ENCODE peak calls at places on chromosomes 13 and 19, in four cellular contexts. One of them, this sample, is unnamed.

GRCh38 chr19:5128251-5128931 is 159.5 kb downstream of the KDM4B start:
- DNase-seq in H1: no peak
- DNase-seq in HL-60: no peak
- DNase-seq in uterus: peak
- DNase-seq in this sample: peak

GRCh38 chr19:7645159-7645558 is 8.2 kb downstream of the STXBP2 start:
- DNase-seq in H1: no peak
- DNase-seq in HL-60: peak
- DNase-seq in uterus: no peak
- DNase-seq in this sample: no peak

GRCh38 chr13:101520672-101521071 is 68.2 kb downstream of the ITGBL1 start:
- DNase-seq in H1: no peak
- DNase-seq in HL-60: no peak
- DNase-seq in uterus: no peak
- DNase-seq in this sample: no peak

GRCh38 chr19:40614595-40615411 is 13.6 kb downstream of the LTBP4 start:
- DNase-seq in H1: peak
- DNase-seq in HL-60: no peak
- DNase-seq in uterus: peak
- DNase-seq in this sample: peak

GRCh38 chr13:113666324-113666660 is 727 bp upstream of the GRK1 start:
- DNase-seq in H1: no peak
- DNase-seq in HL-60: no peak
- DNase-seq in uterus: peak
- DNase-seq in this sample: peak

GRCh38 chr19:22601906-22602630 is 32.1 kb upstream of the ZNF492 start:
- DNase-seq in H1: no peak
- DNase-seq in HL-60: no peak
- DNase-seq in uterus: no peak
- DNase-seq in this sample: no peak

GRCh38 chr19:35090795-35091214 is 24.8 kb upstream of the FXYD3 start:
- DNase-seq in H1: peak
- DNase-seq in HL-60: no peak
- DNase-seq in uterus: no peak
- DNase-seq in this sample: no peak

GRCh38 chr19:45670670-45671453 is 2.8 kb downstream of the GIPR start:
- DNase-seq in H1: peak
- DNase-seq in HL-60: peak
- DNase-seq in uterus: peak
- DNase-seq in this sample: no peak

GRCh38 chr13:77492982-77493381 is 42.5 kb upstream of the SCEL start:
- DNase-seq in H1: no peak
- DNase-seq in HL-60: peak
- DNase-seq in uterus: no peak
- DNase-seq in this sample: no peak

GRCh38 chr13:113129921-113130750 is 7.5 kb downstream of the F10 start:
- DNase-seq in H1: no peak
- DNase-seq in HL-60: no peak
- DNase-seq in uterus: no peak
- DNase-seq in this sample: peak

GRCh38 chr13:98889419-98890079 is 88.3 kb downstream of the DOCK9 start:
- DNase-seq in H1: no peak
- DNase-seq in HL-60: no peak
- DNase-seq in uterus: no peak
- DNase-seq in this sample: no peak

GRCh38 chr19:14632286-14632685 is 42.4 kb downstream of the ADGRE3 start:
- DNase-seq in H1: no peak
- DNase-seq in HL-60: peak
- DNase-seq in uterus: no peak
- DNase-seq in this sample: no peak

GRCh38 chr19:23769691-23770468 is 11.2 kb upstream of the ZNF681 start:
- DNase-seq in H1: no peak
- DNase-seq in HL-60: no peak
- DNase-seq in uterus: no peak
- DNase-seq in this sample: no peak

GRCh38 chr19:49780861-49781260 is 14.1 kb downstream of the AP2A1 start:
- DNase-seq in H1: no peak
- DNase-seq in HL-60: no peak
- DNase-seq in uterus: no peak
- DNase-seq in this sample: no peak

GRCh38 chr19:5096536-5096935 is 127.6 kb downstream of the KDM4B start:
- DNase-seq in H1: no peak
- DNase-seq in HL-60: no peak
- DNase-seq in uterus: no peak
- DNase-seq in this sample: no peak

GRCh38 chr13:92717857-92718256 is 508.8 kb upstream of the GPC6 start:
- DNase-seq in H1: no peak
- DNase-seq in HL-60: no peak
- DNase-seq in uterus: no peak
- DNase-seq in this sample: no peak

GRCh38 chr19:41411682-41412265 is 14.2 kb downstream of the BCKDHA start:
- DNase-seq in H1: no peak
- DNase-seq in HL-60: no peak
- DNase-seq in uterus: no peak
- DNase-seq in this sample: no peak

GRCh38 chr13:34037636-34038325 is 219.8 kb downstream of the RFC3 start:
- DNase-seq in H1: no peak
- DNase-seq in HL-60: no peak
- DNase-seq in uterus: no peak
- DNase-seq in this sample: no peak

GRCh38 chr19:4524808-4525562 is 6.7 kb upstream of the PLIN4 start:
- DNase-seq in H1: peak
- DNase-seq in HL-60: peak
- DNase-seq in uterus: no peak
- DNase-seq in this sample: no peak

GRCh38 chr19:40542197-40542859 is 34.3 kb upstream of the SHKBP1 start:
- DNase-seq in H1: no peak
- DNase-seq in HL-60: no peak
- DNase-seq in uterus: peak
- DNase-seq in this sample: peak

GRCh38 chr19:45920458-45920857 is 5.9 kb upstream of the NANOS2 start:
- DNase-seq in H1: no peak
- DNase-seq in HL-60: no peak
- DNase-seq in uterus: no peak
- DNase-seq in this sample: no peak

GRCh38 chr13:46850214-46850613 is 46.6 kb downstream of the HTR2A start:
- DNase-seq in H1: no peak
- DNase-seq in HL-60: no peak
- DNase-seq in uterus: no peak
- DNase-seq in this sample: no peak

GRCh38 chr13:99953138-99953755 is 18.3 kb downstream of the ZIC5 start:
- DNase-seq in H1: no peak
- DNase-seq in HL-60: no peak
- DNase-seq in uterus: no peak
- DNase-seq in this sample: peak

GRCh38 chr13:94115054-94115453 is 364.4 kb downstream of the DCT start:
- DNase-seq in H1: no peak
- DNase-seq in HL-60: no peak
- DNase-seq in uterus: no peak
- DNase-seq in this sample: no peak

GRCh38 chr19:12194827-12195500 is 32.1 kb downstream of the ZNF136 start:
- DNase-seq in H1: no peak
- DNase-seq in HL-60: no peak
- DNase-seq in uterus: peak
- DNase-seq in this sample: peak

GRCh38 chr19:35249848-35250711 is 1.3 kb downstream of the LSR start:
- DNase-seq in H1: peak
- DNase-seq in HL-60: no peak
- DNase-seq in uterus: no peak
- DNase-seq in this sample: no peak

GRCh38 chr13:33610471-33611015 is 207.4 kb upstream of the RFC3 start:
- DNase-seq in H1: peak
- DNase-seq in HL-60: no peak
- DNase-seq in uterus: no peak
- DNase-seq in this sample: peak

DNA sequence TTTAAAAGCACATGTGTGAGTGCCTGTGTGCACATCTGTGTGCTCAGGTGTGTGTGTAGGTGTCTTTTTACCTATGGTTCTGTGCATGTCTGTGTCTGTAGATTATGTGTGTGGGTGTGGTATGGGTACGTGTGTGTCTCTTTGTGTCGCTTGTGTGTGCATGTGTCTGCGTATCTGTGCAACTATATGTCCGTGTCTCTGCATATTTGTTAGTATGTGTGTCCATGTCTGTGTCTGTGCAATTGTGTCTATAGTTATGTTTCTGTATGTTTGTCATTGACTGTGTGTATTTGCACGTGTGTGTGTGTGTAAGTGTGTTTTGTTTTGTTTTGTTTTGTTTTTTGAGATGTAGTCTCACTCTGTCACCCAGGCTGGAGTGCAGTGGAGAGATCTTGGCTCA is 7.3 kb upstream of the KCTD15 start:
- DNase-seq in H1: no peak
- DNase-seq in HL-60: no peak
- DNase-seq in uterus: no peak
- DNase-seq in this sample: no peak
- TF ChIP-seq CTCF in H1: no peak
- TF ChIP-seq CTCF in HL-60: no peak
- TF ChIP-seq CTCF in uterus: no peak
- TF ChIP-seq CTCF in this sample: no peak

DNA sequence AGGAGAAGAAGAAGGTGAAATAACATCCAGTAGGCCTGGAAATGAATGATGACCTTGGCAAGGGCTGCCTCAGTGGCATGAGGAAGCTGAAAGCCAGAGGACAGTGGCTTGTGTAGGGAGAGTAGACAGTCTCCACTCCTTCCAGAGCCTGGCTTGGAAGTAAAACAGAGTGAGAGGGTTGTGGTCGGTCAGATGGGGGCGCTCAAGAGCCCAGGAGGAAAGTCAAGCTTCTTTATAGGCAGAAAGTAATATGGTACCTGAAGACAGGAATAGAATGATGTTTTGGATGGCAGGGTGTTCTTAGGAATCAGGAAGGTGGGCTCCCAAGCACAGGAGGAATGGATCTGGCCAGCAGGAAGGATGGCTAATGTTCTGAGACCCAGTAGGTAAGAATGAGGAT is 75.1 kb upstream of the TSC22D1 start:
- DNase-seq in H1: no peak
- DNase-seq in HL-60: no peak
- DNase-seq in uterus: no peak
- DNase-seq in this sample: no peak
- H3K4me3 ChIP-seq in H1: no peak
- H3K4me3 ChIP-seq in HL-60: no peak
- H3K4me3 ChIP-seq in uterus: no peak
- H3K4me3 ChIP-seq in this sample: no peak

GRCh38 chr13:55199132-55199531 is 1941.6 kb upstream of the PRR20A start:
- DNase-seq in H1: no peak
- DNase-seq in HL-60: no peak
- DNase-seq in uterus: no peak
- DNase-seq in this sample: no peak
- H3K27ac ChIP-seq in H1: no peak
- H3K27ac ChIP-seq in HL-60: no peak
- H3K27ac ChIP-seq in uterus: no peak
- H3K27ac ChIP-seq in this sample: no peak

DNA sequence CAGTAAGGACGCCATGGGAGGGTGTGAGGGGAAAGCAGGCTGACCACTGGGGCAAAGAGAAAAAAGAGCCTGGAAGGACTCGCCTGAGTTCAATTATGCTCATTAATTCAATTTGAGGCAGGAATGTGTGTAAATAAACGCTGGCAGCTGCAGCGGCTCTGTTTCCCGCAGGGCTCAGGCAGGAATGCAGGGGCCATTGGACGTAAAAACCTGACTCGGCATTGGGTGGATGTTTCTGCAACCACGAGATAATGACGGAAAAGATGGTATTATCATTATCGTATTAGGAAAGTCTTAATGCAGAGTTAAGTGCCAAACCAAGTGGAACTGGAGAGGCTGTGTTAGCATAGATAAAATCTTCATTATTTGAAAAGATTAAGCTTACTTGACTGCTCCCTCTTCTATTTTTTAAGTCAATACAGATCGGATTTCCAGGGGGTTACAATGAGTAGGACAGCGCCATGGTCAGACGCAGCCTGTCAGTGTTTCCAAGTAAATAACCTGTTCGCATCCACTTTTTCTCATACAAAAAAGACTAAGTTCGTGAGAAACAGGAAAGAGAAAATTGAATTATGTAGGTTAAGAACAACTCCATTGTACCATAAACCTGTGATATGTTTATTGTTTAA is 169.8 kb downstream of the SHISA2 start:
- DNase-seq in H1: no peak
- DNase-seq in HL-60: no peak
- DNase-seq in uterus: no peak
- DNase-seq in this sample: no peak
- TF ChIP-seq CTCF in H1: no peak
- TF ChIP-seq CTCF in HL-60: no peak
- TF ChIP-seq CTCF in uterus: no peak
- TF ChIP-seq CTCF in this sample: no peak